ENCODE peak calls at places on chromosomes 1 and 21, in four cellular contexts. A is stimulated activated naive CD8-positive, alpha-beta T cell treated with anti-CD3 and anti-CD28 coated beads, Interleukin-15, amount 100 ng/mL, for 72 hours; I is fibroblast of the aortic adventitia; Q is endodermal cell. O is an unnamed sample.

GRCh38 chr1:200351826-200352549 is 57.8 kb downstream of the ZNF281 start:
- DNase-seq in A (peak; percentile 18), I (peak; percentile 98), Q (peak; percentile 13), O (no peak)

GRCh38 chr1:152436593-152437338 is 22.7 kb upstream of the CRNN start:
- DNase-seq in A (no peak), I (peak; percentile 25), Q (no peak), O (no peak)

GRCh38 chr1:172616646-172617045 is 42.3 kb upstream of the FASLG start:
- DNase-seq in A (no peak), I (no peak), Q (no peak), O (no peak)

GRCh38 chr1:222794656-222795474 is 20.0 kb upstream of the DISP1 start:
- DNase-seq in A (no peak), I (no peak), Q (no peak), O (peak; percentile 54)

GRCh38 chr1:150558328-150558727 is 9.1 kb downstream of the ADAMTSL4 start:
- DNase-seq in A (no peak), I (no peak), Q (peak; percentile 47), O (no peak)

GRCh38 chr1:15128077-15128476 is 25.5 kb upstream of the TMEM51 start:
- DNase-seq in A (no peak), I (no peak), Q (no peak), O (no peak)

GRCh38 chr1:93317943-93318342 is 27.8 kb upstream of the DR1 start:
- DNase-seq in A (no peak), I (no peak), Q (no peak), O (no peak)

GRCh38 chr1:46723901-46724300 is 5.0 kb upstream of the EFCAB14 start:
- DNase-seq in A (no peak), I (no peak), Q (no peak), O (no peak)

GRCh38 chr1:186212574-186213224 is 162.4 kb downstream of the TPR start:
- DNase-seq in A (peak; percentile 25), I (peak; percentile 98), Q (peak; percentile 82), O (peak; percentile 89)

GRCh38 chr1:19799877-19800804 is at the start of gene TMCO4:
- DNase-seq in A (peak; percentile 64), I (peak; percentile 79), Q (peak; percentile 72), O (peak; percentile 13)

GRCh38 chr1:226978350-226979114 is 38.4 kb downstream of the COQ8A start:
- DNase-seq in A (no peak), I (no peak), Q (peak; percentile 26), O (no peak)

GRCh38 chr1:206544562-206545257 is 37.4 kb downstream of the RASSF5 start:
- DNase-seq in A (peak; percentile 76), I (peak; percentile 45), Q (peak; percentile 98), O (peak; percentile 81)

GRCh38 chr21:35824136-35824535 is 236.2 kb downstream of the SETD4 start:
- DNase-seq in A (no peak), I (no peak), Q (no peak), O (no peak)

GRCh38 chr1:156847591-156848460 is 11.1 kb downstream of the INSRR start:
- DNase-seq in A (no peak), I (no peak), Q (no peak), O (no peak)

GRCh38 chr1:151832318-151832984 is 849 bp upstream of the RORC start:
- DNase-seq in A (no peak), I (peak; percentile 47), Q (no peak), O (peak; percentile 85)

GRCh38 chr21:42775891-42776290 is 103.4 kb downstream of the WDR4 start:
- DNase-seq in A (no peak), I (no peak), Q (no peak), O (no peak)

GRCh38 chr1:207823880-207824566 is 72.2 kb downstream of the CD46 start:
- DNase-seq in A (peak; percentile 85), I (peak; percentile 98), Q (peak; percentile 82), O (no peak)

GRCh38 chr1:245085508-245086095 is 69.2 kb upstream of the KIF26B start:
- DNase-seq in A (no peak), I (peak; percentile 93), Q (no peak), O (no peak)

GRCh38 chr1:30322859-30323257 is 400.5 kb downstream of the MATN1 start:
- DNase-seq in A (no peak), I (no peak), Q (peak; percentile 79), O (no peak)

GRCh38 chr1:243642936-243643335 is 207.1 kb downstream of the AKT3 start:
- DNase-seq in A (no peak), I (peak; percentile 90), Q (no peak), O (no peak)

GRCh38 chr21:28699591-28700259 is 293.0 kb downstream of the LTN1 start:
- DNase-seq in A (no peak), I (no peak), Q (no peak), O (no peak)

GRCh38 chr1:153929981-153930948 is 7.5 kb upstream of the GATAD2B start:
- DNase-seq in A (no peak), I (no peak), Q (no peak), O (no peak)

GRCh38 chr21:33559813-33560212 is 17.0 kb downstream of the SON start:
- DNase-seq in A (no peak), I (no peak), Q (no peak), O (no peak)

GRCh38 chr1:212291505-212292134 is 6.4 kb downstream of the PPP2R5A start:
- DNase-seq in A (no peak), I (peak; percentile 37), Q (no peak), O (peak; percentile 88)

GRCh38 chr21:39029086-39029772 is 154.0 kb downstream of the PSMG1 start:
- DNase-seq in A (no peak), I (peak; percentile 90), Q (no peak), O (no peak)

GRCh38 chr1:73898540-73898939 is 299.4 kb downstream of the LRRIQ3 start:
- DNase-seq in A (no peak), I (no peak), Q (no peak), O (no peak)

GRCh38 chr1:41850029-41850428 is 68.7 kb downstream of the HIVEP3 start:
- DNase-seq in A (peak; percentile 66), I (no peak), Q (no peak), O (no peak)

GRCh38 chr1:163730366-163730765 is 408.6 kb downstream of the NUF2 start:
- DNase-seq in A (no peak), I (peak; percentile 82), Q (no peak), O (peak; percentile 45)

GRCh38 chr1:166116026-166116425 is 50.8 kb downstream of the FAM78B start:
- DNase-seq in A (no peak), I (no peak), Q (no peak), O (no peak)

GRCh38 chr1:64811131-64811530 is 66.3 kb downstream of the RAVER2 start:
- DNase-seq in A (no peak), I (no peak), Q (no peak), O (no peak)

GRCh38 chr1:59113876-59114457 is 182.9 kb upstream of the FGGY start:
- DNase-seq in A (no peak), I (no peak), Q (no peak), O (peak; percentile 82)

GRCh38 chr1:67831850-67832513 is 1.3 kb downstream of the GNG12 start:
- DNase-seq in A (no peak), I (peak; percentile 80), Q (peak; percentile 66), O (peak; percentile 87)